ENCODE peak calls at places on chromosome 5, in six cellular contexts. I is neuronal stem cell; B is naive thymus-derived CD4-positive, alpha-beta T cell; D is HAP-1; H is mesenchymal stem cell; S is heart left ventricle. L is an unnamed sample.
A peak's percentile ranks its signal among the peaks of the same experiment; 100 is the strongest.

GRCh38 chr5:25850581-25850980 is 1187.8 kb downstream of the CDH9 start:
- DNase-seq in I (peak; percentile 1), D (no peak), H (no peak), B (no peak), S (no peak), L (no peak)

GRCh38 chr5:121976979-121977378 is 15.2 kb downstream of the SRFBP1 start:
- DNase-seq in D (no peak), B (no peak), I (no peak), H (peak; percentile 67), S (no peak), L (no peak)

GRCh38 chr5:113022661-113023060 is 46.1 kb downstream of the DCP2 start:
- DNase-seq in S (no peak), H (peak; percentile 57), B (peak; percentile 56), I (no peak), D (no peak), L (peak; percentile 74)

GRCh38 chr5:134651531-134651930 is 2.9 kb downstream of the SEC24A start:
- DNase-seq in B (no peak), H (peak; percentile 50), I (no peak), D (no peak), S (no peak), L (no peak)

GRCh38 chr5:170287532-170287931 is 10.0 kb downstream of the LCP2 start:
- DNase-seq in D (no peak), H (no peak), B (no peak), S (peak; percentile 78), I (no peak), L (no peak)

GRCh38 chr5:149414405-149415244 is 35.5 kb upstream of the IL17B start:
- DNase-seq in S (peak; percentile 83), H (peak; percentile 89), B (no peak), I (no peak), D (no peak), L (no peak)

GRCh38 chr5:168920019-168920813 is 341.0 kb upstream of the PANK3 start:
- DNase-seq in S (no peak), B (no peak), I (no peak), D (no peak), H (no peak), L (no peak)

GRCh38 chr5:75367401-75367800 is 30.4 kb downstream of the HMGCR start:
- DNase-seq in H (peak; percentile 67), D (no peak), S (no peak), I (no peak), B (no peak), L (no peak)

GRCh38 chr5:1103505-1104326 is 8.1 kb downstream of the SLC12A7 start:
- DNase-seq in S (peak; percentile 94), D (no peak), B (peak; percentile 50), H (no peak), I (no peak), L (peak; percentile 29)

GRCh38 chr5:99032234-99033013 is 103.6 kb upstream of the CHD1 start:
- DNase-seq in D (peak; percentile 65), H (peak; percentile 82), I (peak; percentile 44), B (no peak), S (peak; percentile 43), L (peak; percentile 18)

GRCh38 chr5:150158170-150158949 is 2.7 kb upstream of the PDGFRB start:
- DNase-seq in S (peak; percentile 63), I (no peak), H (peak; percentile 68), B (no peak), D (no peak), L (no peak)

GRCh38 chr5:141716468-141716867 is 34.4 kb upstream of the ARAP3 start:
- DNase-seq in S (no peak), D (no peak), B (no peak), H (no peak), I (no peak), L (no peak)

GRCh38 chr5:144979516-144980264 is 809.0 kb downstream of the KCTD16 start:
- DNase-seq in H (no peak), S (no peak), I (no peak), B (no peak), D (no peak), L (no peak)

GRCh38 chr5:85108471-85108870 is 723.8 kb upstream of the EDIL3 start:
- DNase-seq in H (no peak), S (no peak), D (no peak), I (no peak), B (no peak), L (no peak)

GRCh38 chr5:154606675-154607321 is 128.8 kb upstream of the HAND1 start:
- DNase-seq in D (no peak), I (no peak), S (no peak), H (no peak), B (no peak), L (no peak)

GRCh38 chr5:150184990-150185952 is 4.6 kb upstream of the SLC6A7 start:
- DNase-seq in H (no peak), B (no peak), S (no peak), I (no peak), D (no peak), L (no peak)

GRCh38 chr5:120258123-120258522 is 206.0 kb upstream of the PRR16 start:
- DNase-seq in S (no peak), D (no peak), H (no peak), I (no peak), B (no peak), L (no peak)

DNA sequence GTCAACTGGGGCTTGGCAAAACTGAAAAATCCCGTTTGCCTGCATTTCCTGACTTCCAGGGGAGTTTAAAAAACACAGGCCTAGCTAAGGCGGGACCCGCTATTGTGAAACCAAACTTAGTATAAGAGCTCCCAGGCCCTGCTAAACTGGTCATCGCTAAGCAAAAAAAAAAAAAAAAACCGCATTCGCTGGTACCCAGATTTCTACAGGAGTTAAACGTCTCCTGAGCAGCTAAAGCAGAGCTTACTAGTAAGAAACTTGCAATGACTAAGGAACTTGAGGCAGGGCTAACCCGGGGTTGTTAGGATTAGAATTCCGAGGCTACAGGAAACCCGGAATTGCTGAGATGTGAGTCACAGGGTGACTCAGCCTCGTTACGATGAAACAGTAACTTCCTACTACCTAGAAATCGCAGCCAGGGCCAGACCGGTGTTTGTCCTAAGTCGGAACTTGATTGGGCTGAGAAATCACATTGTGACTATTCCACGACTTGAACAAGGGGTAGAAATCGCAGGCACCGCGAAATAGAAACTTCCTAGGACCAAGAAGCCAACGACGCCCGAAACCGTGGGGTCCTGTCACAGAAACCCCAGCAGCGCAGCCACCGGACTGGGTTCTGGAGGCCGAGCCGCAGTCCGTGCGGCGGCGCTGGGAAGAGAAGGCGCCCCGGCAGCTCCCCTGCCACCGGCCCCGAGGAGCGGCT is 89.5 kb downstream of the ANXA2R start:
- DNase-seq in I (no peak), B (peak; percentile 52), D (peak; percentile 21), H (peak; percentile 96), S (peak; percentile 69), L (peak; percentile 61)
- H3K4me3 ChIP-seq in I (no peak overlapping the region), B (peak overlapping the region; percentile 80), D (no peak overlapping the region), H (peak overlapping the region; percentile 87), S (peak overlapping the region; percentile 53), L (peak overlapping the region; percentile 83)

GRCh38 chr5:77991084-77991483 is 214.9 kb upstream of the TBCA start:
- DNase-seq in S (no peak), D (no peak), H (no peak), B (no peak), I (no peak), L (no peak)

GRCh38 chr5:77987988-77988387 is 211.8 kb upstream of the TBCA start:
- DNase-seq in D (no peak), S (no peak), I (no peak), H (no peak), B (no peak), L (no peak)

GRCh38 chr5:77987331-77987730 is 211.2 kb upstream of the TBCA start:
- DNase-seq in S (no peak), H (no peak), D (no peak), B (no peak), I (no peak), L (no peak)

GRCh38 chr5:77993141-77993540 is 217.0 kb upstream of the TBCA start:
- DNase-seq in S (no peak), B (no peak), I (no peak), D (no peak), H (no peak), L (no peak)

GRCh38 chr5:77990020-77990419 is 213.9 kb upstream of the TBCA start:
- DNase-seq in B (no peak), I (no peak), H (no peak), S (no peak), D (no peak), L (no peak)
- H3K4me1 ChIP-seq in B (no peaks in the 10 kb centered on the region), I (peaks cover 45% of the 10 kb centered on the region), H (peaks cover 9% of the 10 kb centered on the region), S (no peaks in the 10 kb centered on the region), D (no peaks in the 10 kb centered on the region), L (no peaks in the 10 kb centered on the region)

GRCh38 chr5:96903300-96903699 is 27.0 kb downstream of the ERAP2 start:
- DNase-seq in S (no peak), B (no peak), D (no peak), I (no peak), H (no peak), L (no peak)
- H3K4me3 ChIP-seq in S (no peak overlapping the region), B (no peak overlapping the region), D (no peak overlapping the region), I (no peak overlapping the region), H (no peak overlapping the region), L (no peak overlapping the region)

DNA sequence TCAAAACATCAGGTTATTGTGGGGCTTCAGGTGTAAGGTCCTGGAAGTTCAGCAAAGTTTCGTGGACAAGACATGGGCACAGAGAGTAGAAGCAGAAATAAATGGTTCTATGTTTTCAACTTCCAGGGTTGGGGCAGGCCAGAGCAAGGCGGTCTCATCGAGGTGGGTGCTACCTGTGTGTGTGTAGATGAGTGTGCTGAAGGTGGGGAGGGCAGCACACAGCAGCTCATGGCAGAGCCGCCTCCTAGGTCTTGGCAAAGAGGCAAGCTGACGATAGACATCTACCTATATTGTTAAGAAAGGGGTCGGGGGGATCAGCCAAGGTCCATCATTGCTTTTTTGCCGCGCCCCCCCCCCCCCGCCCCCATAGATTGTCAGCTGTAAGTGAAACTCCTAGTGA is 3.8 kb downstream of the RAB24 start:
- DNase-seq in H (no peak), B (no peak), S (no peak), I (no peak), D (no peak), L (no peak)
- H3K4me1 ChIP-seq in H (peaks cover 20% of the 10 kb centered on the region), B (peaks cover 53% of the 10 kb centered on the region), S (peaks cover 46% of the 10 kb centered on the region), I (peaks cover 6% of the 10 kb centered on the region), D (peaks cover 6% of the 10 kb centered on the region), L (peaks cover 58% of the 10 kb centered on the region)

GRCh38 chr5:61162010-61162831 is at the start of gene SMIM15:
- DNase-seq in H (peak; percentile 92), I (peak; percentile 76), B (peak; percentile 70), D (no peak), S (peak; percentile 95), L (peak; percentile 72)

GRCh38 chr5:61162832-61163567 is 732 bp upstream of the SMIM15 start:
- DNase-seq in H (peak; percentile 49), B (no peak), I (no peak), S (no peak), D (no peak), L (no peak)

GRCh38 chr5:61160497-61160896 is 1.8 kb downstream of the SMIM15 start:
- DNase-seq in S (no peak), I (no peak), D (no peak), H (no peak), B (no peak), L (no peak)

GRCh38 chr5:61159070-61159469 is 3.2 kb downstream of the SMIM15 start:
- DNase-seq in I (no peak), D (no peak), S (no peak), H (no peak), B (no peak), L (no peak)

DNA sequence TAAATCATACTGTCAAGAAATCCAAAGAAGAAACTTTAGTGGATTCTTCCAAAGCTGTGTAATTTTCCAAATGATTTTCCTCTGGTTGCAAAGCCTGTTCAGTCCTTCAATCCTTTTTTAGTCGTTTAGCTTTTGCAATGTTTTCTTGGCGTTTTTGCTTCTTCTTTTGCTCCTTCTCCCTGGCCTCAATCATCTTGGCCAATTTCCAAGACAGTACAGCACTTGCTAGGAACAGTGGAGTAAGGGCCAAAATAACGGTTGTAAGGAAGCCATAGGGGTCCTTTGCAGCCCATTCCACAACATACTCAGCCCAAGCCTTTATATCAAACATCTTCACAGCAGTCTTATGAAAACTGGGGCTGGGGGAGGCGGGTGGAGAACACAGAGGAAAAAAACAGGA is 2.4 kb downstream of the SMIM15 start:
- DNase-seq in I (no peak), H (no peak), D (no peak), S (no peak), B (no peak), L (no peak)
- H3K4me3 ChIP-seq in I (no peak overlapping the region), H (peak overlapping the region; percentile 98), D (no peak overlapping the region), S (no peak overlapping the region), B (no peak overlapping the region), L (no peak overlapping the region)

L was measured in CD4-positive, alpha-beta memory T cell.